ENCODE peak calls at places on chromosome 15, in four cellular contexts. D is astrocyte, V is PC-9, Y is Panc1. Q is an unnamed sample.

GRCh38 chr15:54365001-54365400 is 386.8 kb downstream of the UNC13C start:
- DNase-seq in Y (no peak), V (no peak), D (no peak), Q (no peak)

GRCh38 chr15:101431301-101431700 is 58.2 kb downstream of the PCSK6 start:
- DNase-seq in Y (no peak), D (no peak), V (no peak), Q (no peak)

GRCh38 chr15:98955331-98955730 is 52.3 kb downstream of the PGPEP1L start:
- DNase-seq in V (no peak), D (no peak), Y (no peak), Q (peak; percentile 69)

GRCh38 chr15:65766422-65767263 is 25.4 kb downstream of the DENND4A start:
- DNase-seq in V (no peak), Y (no peak), D (no peak), Q (no peak)

GRCh38 chr15:31327674-31328424 is 1.2 kb downstream of the KLF13 start:
- DNase-seq in V (peak; percentile 22), Y (no peak), D (no peak), Q (peak; percentile 27)

GRCh38 chr15:51970981-51971352 is 611 bp downstream of the LEO1 start:
- DNase-seq in Y (no peak), D (no peak), V (no peak), Q (no peak)

GRCh38 chr15:70741107-70741511 is 22.2 kb downstream of the UACA start:
- DNase-seq in D (peak; percentile 72), Y (no peak), V (peak; percentile 24), Q (peak; percentile 90)

GRCh38 chr15:96070636-96071035 is 259.9 kb upstream of the NR2F2 start:
- DNase-seq in D (peak; percentile 22), Y (no peak), V (peak; percentile 40), Q (peak; percentile 62)

GRCh38 chr15:98842192-98842972 is 165.2 kb downstream of the PGPEP1L start:
- DNase-seq in D (no peak), V (no peak), Y (no peak), Q (peak; percentile 34)

GRCh38 chr15:85760049-85760448 is 34.7 kb downstream of the KLHL25 start:
- DNase-seq in V (no peak), Y (no peak), D (no peak), Q (no peak)

GRCh38 chr15:45376300-45376928 is 1.9 kb downstream of the GATM start:
- DNase-seq in Y (no peak), D (no peak), V (no peak), Q (no peak)
- H3K4me3 ChIP-seq in Y (no peak overlapping the region), D (no peak overlapping the region), V (no peak overlapping the region), Q (no peak overlapping the region)

DNA sequence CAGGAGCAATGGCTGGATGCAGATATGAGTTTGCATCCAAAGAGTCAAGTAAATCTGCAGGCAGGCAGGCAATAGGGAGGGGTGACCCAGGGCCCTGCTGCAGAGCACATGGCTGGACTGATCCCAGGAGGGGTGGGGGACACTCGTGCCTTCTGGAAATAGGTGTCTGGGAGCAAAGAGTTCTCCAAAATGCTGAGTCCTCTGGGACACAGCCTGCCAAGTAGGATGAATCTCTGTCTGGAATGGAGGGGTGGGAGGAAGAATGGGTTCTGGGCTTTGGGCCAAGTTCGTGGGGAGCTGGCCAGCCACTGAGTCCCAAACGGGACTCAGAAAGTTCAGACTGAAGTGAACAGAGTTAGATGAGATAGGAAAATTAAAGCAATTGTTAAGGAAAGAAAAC is 214.5 kb downstream of the MTHFS start:
- DNase-seq in Y (no peak), D (peak; percentile 82), V (no peak), Q (peak; percentile 91)
- H3K4me3 ChIP-seq in Y (no peak overlapping the region), D (no peak overlapping the region), V (no peak overlapping the region), Q (no peak overlapping the region)

GRCh38 chr15:24856397-24857093 is 98.2 kb upstream of the SNRPN start:
- DNase-seq in D (peak; percentile 49), Y (no peak), V (no peak), Q (no peak)
- H3K4me3 ChIP-seq in D (peak overlapping the region; percentile 61), Y (no peak overlapping the region), V (no peak overlapping the region), Q (no peak overlapping the region)

DNA sequence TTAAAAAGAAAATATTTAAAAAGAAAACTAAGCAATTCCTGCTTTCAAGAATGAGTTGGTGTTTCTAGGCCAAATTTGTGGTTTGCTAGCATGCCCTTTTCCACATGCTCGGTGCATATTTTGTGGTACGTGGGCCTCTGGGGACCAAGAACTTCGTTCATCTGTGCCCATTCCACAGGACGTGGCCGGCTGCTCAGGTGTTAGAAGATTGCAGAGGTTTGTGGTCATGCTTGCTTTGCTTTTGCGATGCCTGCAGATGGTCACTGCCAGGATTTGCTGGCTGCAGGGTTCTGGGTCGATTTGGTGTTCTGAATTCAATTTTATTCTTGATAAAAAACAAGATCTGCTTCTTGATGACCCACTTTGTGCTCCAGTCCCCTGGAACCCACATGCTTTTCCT is 7.5 kb downstream of the PSTPIP1 start:
- DNase-seq in D (peak; percentile 12), Y (no peak), V (no peak), Q (no peak)
- H3K4me3 ChIP-seq in D (no peak overlapping the region), Y (no peak overlapping the region), V (no peak overlapping the region), Q (no peak overlapping the region)

DNA sequence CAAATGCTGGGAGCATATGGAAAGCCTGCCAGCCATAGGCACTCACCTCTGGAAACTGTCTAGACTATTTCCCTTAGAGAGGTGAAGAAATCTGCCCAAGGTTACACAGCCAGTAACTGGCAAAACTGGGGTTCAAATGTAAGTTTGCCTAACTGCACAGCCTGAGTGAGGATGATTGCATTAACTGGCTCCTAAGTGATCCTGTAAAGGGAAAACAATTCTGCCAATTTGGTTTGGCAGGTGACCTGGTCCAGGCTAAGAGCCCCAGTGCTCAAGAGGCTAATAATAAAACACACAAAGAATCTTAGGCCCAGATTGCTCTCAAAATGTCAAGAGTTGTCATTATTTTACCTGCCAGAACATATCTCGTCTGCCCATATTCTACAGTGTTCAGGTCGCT is 43.9 kb upstream of the SPRED1 start:
- DNase-seq in Y (no peak), D (no peak), V (no peak), Q (no peak)
- H3K4me3 ChIP-seq in Y (no peak overlapping the region), D (no peak overlapping the region), V (no peak overlapping the region), Q (no peak overlapping the region)

GRCh38 chr15:55496716-55497115 is 11.3 kb downstream of the DNAAF4 start:
- DNase-seq in Y (no peak), V (no peak), D (no peak), Q (no peak)

GRCh38 chr15:55494927-55495326 is 13.1 kb downstream of the DNAAF4 start:
- DNase-seq in Y (no peak), V (no peak), D (no peak), Q (no peak)

DNA sequence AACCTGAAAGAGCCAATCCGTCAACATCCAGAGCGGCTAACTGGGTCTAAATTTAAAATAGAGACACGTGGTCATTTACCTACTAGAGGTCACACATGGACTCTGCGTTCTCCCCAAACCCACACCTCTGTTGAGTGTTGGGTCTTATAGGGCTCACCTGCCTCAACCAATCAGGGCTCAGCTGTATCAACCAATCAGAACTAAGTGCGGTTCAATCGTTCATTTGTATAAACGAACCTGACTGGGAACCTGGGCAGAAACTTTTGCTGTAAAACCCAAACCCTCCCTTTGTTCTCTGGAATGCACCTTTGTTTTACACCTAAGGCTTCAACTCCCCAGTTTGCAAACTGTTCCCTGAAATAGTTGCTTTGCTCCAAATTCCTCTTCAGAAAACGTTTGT is 8.9 kb downstream of the DNAAF4 start:
- DNase-seq in D (no peak), V (no peak), Y (no peak), Q (no peak)
- H3K4me3 ChIP-seq in D (no peak overlapping the region), V (peak overlapping the region; percentile 78), Y (no peak overlapping the region), Q (no peak overlapping the region)

GRCh38 chr15:57526615-57527014 is 65.1 kb upstream of the MYZAP start:
- DNase-seq in V (no peak), D (no peak), Y (no peak), Q (no peak)

GRCh38 chr15:57526076-57526475 is 65.6 kb upstream of the MYZAP start:
- DNase-seq in Y (no peak), V (no peak), D (no peak), Q (peak; percentile 52)

GRCh38 chr15:57529748-57530147 is 62.0 kb upstream of the MYZAP start:
- DNase-seq in D (no peak), V (no peak), Y (no peak), Q (no peak)

GRCh38 chr15:57527382-57528091 is 64.2 kb upstream of the MYZAP start:
- DNase-seq in Y (peak; percentile 42), D (peak; percentile 75), V (peak; percentile 28), Q (peak; percentile 76)

GRCh38 chr15:57528940-57529565 is 62.7 kb upstream of the MYZAP start:
- DNase-seq in V (no peak), D (no peak), Y (no peak), Q (no peak)
- H3K4me3 ChIP-seq in V (no peak overlapping the region), D (no peak overlapping the region), Y (no peak overlapping the region), Q (no peak overlapping the region)

DNA sequence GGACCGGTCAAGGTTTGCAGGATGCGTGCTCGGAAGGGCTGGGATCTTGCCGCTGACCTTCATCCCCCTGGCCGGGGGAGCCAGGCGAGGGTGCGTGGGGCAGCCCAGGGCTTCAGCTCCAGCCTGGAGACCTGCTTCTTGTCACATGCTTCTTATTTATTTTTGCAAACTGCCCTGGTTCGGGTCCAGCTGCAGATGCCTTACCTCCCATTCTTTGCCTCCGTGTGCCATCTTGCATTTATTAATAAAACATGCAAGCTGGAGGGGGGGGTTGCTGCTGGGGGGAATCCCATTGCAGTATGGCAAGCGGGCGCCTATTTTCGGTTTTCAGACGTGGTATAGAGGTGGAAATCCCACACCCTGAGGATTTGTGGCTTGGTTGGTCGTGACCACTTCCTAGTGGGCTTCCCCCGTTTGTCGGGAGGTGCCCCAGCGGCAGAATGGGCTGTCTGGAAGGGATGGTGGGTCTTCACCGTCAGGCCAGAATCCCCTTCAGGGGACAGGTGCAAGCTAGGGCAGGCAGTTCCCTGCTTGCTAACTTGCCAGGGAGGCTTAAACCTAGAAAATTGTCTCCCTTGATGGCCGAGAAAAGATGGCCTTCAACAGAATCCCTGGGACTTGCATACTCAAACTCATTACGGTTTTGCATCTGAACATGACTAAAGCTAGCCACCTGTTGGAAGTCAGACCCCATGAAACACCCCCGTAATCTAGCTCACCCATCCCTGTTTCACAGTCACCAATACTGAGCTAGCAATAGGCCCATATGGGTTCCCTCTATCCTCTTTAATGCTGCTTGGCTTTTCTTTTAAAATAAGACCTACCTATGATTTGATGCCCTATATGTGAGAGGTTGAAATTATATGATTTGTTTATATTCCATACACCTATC is 559 bp downstream of the TMEM266 start:
- DNase-seq in D (no peak), V (no peak), Y (no peak), Q (no peak)
- H3K4me3 ChIP-seq in D (peak overlapping the region; percentile 29), V (peak overlapping the region; percentile 62), Y (peak overlapping the region; percentile 45), Q (peak overlapping the region; percentile 56)

DNA sequence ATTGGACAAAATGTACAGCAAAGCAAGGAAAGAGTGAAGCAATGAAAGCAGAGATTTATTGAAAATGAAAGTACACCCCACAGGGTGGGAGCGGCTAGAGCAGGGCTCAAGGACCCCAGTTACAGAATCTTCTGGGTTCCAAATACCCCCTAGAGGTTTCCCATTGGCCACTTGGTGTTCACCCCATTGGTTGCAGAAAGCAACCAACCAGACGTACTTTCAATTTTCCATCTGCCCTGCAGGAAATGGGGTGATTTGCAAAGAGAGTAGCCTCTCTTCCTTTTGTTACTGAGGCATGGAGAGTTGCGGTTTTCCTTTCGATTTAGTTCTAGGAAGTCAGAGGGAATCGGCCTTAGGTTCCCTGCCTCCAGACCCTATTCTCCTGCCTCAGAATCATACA is 2.4 kb downstream of the PML start:
- DNase-seq in V (peak; percentile 34), D (no peak), Y (no peak), Q (no peak)
- H3K4me3 ChIP-seq in V (peak overlapping the region; percentile 92), D (peak overlapping the region; percentile 90), Y (peak overlapping the region; percentile 82), Q (peak overlapping the region; percentile 99)